ENCODE peak calls at places on chromosome 22, in six cellular contexts. E is uterus; F is AG04450; Z is fibroblast of villous mesenchyme; C is CD4-positive, alpha-beta T cell; U is endothelial cell. Y is an unnamed sample.

GRCh38 chr22:44031111-44031963 is 7.2 kb downstream of the PARVB start:
- DNase-seq in E (no peak), C (no peak), U (no peak), Z (no peak), F (no peak), Y (peak)

GRCh38 chr22:19996694-19997384 is 19.8 kb downstream of the ARVCF start:
- DNase-seq in C (no peak), U (no peak), E (no peak), Z (no peak), F (no peak), Y (no peak)

GRCh38 chr22:27220349-27220748 is 563.0 kb downstream of the MIAT start:
- DNase-seq in F (peak), U (no peak), C (no peak), Z (peak), E (no peak), Y (no peak)

GRCh38 chr22:50674127-50674493 is 1.5 kb downstream of the SHANK3 start:
- DNase-seq in Z (no peak), F (no peak), C (no peak), U (peak), E (no peak), Y (peak)

GRCh38 chr22:29030016-29030617 is 31.5 kb downstream of the C22orf31 start:
- DNase-seq in Z (peak), F (no peak), C (no peak), E (no peak), U (no peak), Y (peak)

GRCh38 chr22:47082505-47082904 is 320.1 kb downstream of the TBC1D22A start:
- DNase-seq in F (no peak), E (no peak), C (no peak), U (no peak), Z (no peak), Y (no peak)

GRCh38 chr22:46326066-46326680 is 9.3 kb upstream of the TRMU start:
- DNase-seq in C (no peak), U (no peak), F (no peak), E (no peak), Z (no peak), Y (no peak)

GRCh38 chr22:28706845-28707244 is 27.2 kb upstream of the TTC28 start:
- DNase-seq in Z (no peak), C (no peak), F (no peak), U (no peak), E (no peak), Y (no peak)

GRCh38 chr22:48453751-48454485 is 1373.8 kb downstream of the BRD1 start:
- DNase-seq in F (no peak), Z (no peak), E (no peak), C (no peak), U (no peak), Y (no peak)

GRCh38 chr22:45903355-45904149 is 73.4 kb downstream of the WNT7B start:
- DNase-seq in U (no peak), F (peak), C (no peak), Z (peak), E (no peak), Y (peak)

GRCh38 chr22:42670921-42671709 is 21.9 kb upstream of the CYB5R3 start:
- DNase-seq in F (no peak), C (no peak), E (peak), U (no peak), Z (peak), Y (peak)

GRCh38 chr22:47407626-47408025 is 645.2 kb downstream of the TBC1D22A start:
- DNase-seq in U (no peak), F (no peak), C (no peak), Z (no peak), E (no peak), Y (no peak)

GRCh38 chr22:28245579-28246224 is 326.6 kb upstream of the PITPNB start:
- DNase-seq in E (no peak), C (no peak), F (no peak), Z (no peak), U (no peak), Y (no peak)

GRCh38 chr22:40951795-40952602 is 821 bp downstream of the RBX1 start:
- DNase-seq in U (no peak), C (no peak), Z (no peak), F (no peak), E (no peak), Y (peak)

GRCh38 chr22:27394806-27395404 is 406.7 kb downstream of the MN1 start:
- DNase-seq in E (no peak), F (no peak), Z (no peak), U (no peak), C (no peak), Y (no peak)

GRCh38 chr22:50444663-50445062 is 30.2 kb downstream of the SBF1 start:
- DNase-seq in Z (peak), E (no peak), U (no peak), C (no peak), F (peak), Y (no peak)

GRCh38 chr22:45977003-45977395 is at the start of gene WNT7B:
- DNase-seq in U (no peak), F (no peak), C (no peak), E (no peak), Z (no peak), Y (no peak)

GRCh38 chr22:37999640-38000272 is 15.4 kb upstream of the SOX10 start:
- DNase-seq in Z (peak), C (no peak), E (no peak), F (no peak), U (no peak), Y (peak)

GRCh38 chr22:42366815-42367581 is 65.2 kb downstream of the NFAM1 start:
- DNase-seq in U (no peak), Z (no peak), E (no peak), C (no peak), F (no peak), Y (no peak)

GRCh38 chr22:50737728-50738648 is at the start of gene ACR:
- DNase-seq in Z (no peak), E (no peak), U (peak), C (no peak), F (no peak), Y (no peak)

GRCh38 chr22:43850529-43850928 is 11.8 kb downstream of the SULT4A1 start:
- DNase-seq in C (no peak), E (no peak), U (no peak), Z (no peak), F (no peak), Y (no peak)

GRCh38 chr22:44870021-44870420 is 117.6 kb downstream of the ARHGAP8 start:
- DNase-seq in E (no peak), F (no peak), U (no peak), Z (peak), C (no peak), Y (peak)

GRCh38 chr22:48254311-48254873 is 1491.9 kb downstream of the TBC1D22A start:
- DNase-seq in C (no peak), Z (no peak), U (no peak), F (no peak), E (no peak), Y (no peak)

GRCh38 chr22:20615533-20616450 is 108.4 kb downstream of the MED15 start:
- DNase-seq in Z (no peak), F (no peak), U (no peak), C (no peak), E (no peak), Y (no peak)

GRCh38 chr22:49571326-49571725 is 256.3 kb downstream of the BRD1 start:
- DNase-seq in E (no peak), C (no peak), U (no peak), Z (no peak), F (no peak), Y (no peak)

GRCh38 chr22:46596819-46597218 is 23.4 kb upstream of the GRAMD4 start:
- DNase-seq in Z (no peak), F (no peak), C (no peak), U (no peak), E (no peak), Y (no peak)

GRCh38 chr22:43173976-43174720 is 12.8 kb downstream of the TTLL12 start:
- DNase-seq in Z (no peak), E (no peak), U (no peak), F (no peak), C (no peak), Y (no peak)

GRCh38 chr22:41447435-41448188 is 1.0 kb upstream of the TOB2 start:
- DNase-seq in Z (peak), C (peak), E (peak), U (peak), F (no peak), Y (peak)

GRCh38 chr22:43375951-43376455 is 32.8 kb upstream of the SCUBE1 start:
- DNase-seq in Z (peak), E (no peak), U (no peak), C (no peak), F (no peak), Y (no peak)

GRCh38 chr22:41682033-41682807 is 6.4 kb downstream of the SNU13 start:
- DNase-seq in C (peak), U (peak), E (peak), F (peak), Z (peak), Y (peak)

GRCh38 chr22:23534851-23535717 is 45.0 kb downstream of the IGLL1 start:
- DNase-seq in Z (no peak), E (no peak), C (no peak), U (no peak), F (no peak), Y (no peak)

GRCh38 chr22:44247923-44248892 is 64.5 kb downstream of the SHISAL1 start:
- DNase-seq in F (no peak), C (no peak), E (no peak), U (no peak), Z (no peak), Y (no peak)

GRCh38 chr22:24450600-24450999 is 23.2 kb downstream of the ADORA2A start:
- DNase-seq in U (no peak), F (no peak), Z (peak), E (no peak), C (no peak), Y (no peak)

DNA sequence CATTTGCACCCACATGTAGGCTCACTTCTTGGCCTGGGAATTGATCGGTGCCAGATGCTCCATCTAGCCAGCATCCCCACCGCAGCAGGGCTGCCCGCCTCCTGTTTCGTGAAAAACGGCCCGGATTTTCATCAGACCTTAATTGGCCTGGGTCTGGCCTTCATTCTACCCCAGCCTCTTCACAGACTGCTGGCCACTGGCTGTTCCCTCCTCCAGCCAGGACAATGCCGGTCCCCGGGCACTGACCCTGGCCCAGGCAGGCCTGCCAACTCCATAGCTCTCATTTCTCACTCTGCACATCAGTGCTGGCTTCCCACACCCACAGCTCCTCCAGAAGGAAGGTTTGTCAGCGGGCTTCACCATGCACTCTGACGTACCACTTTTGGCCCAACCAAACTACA is 27.9 kb downstream of the TIMP3 start:
- DNase-seq in Z (no peak), U (no peak), F (no peak), E (no peak), C (no peak), Y (no peak)
- TF ChIP-seq CTCF in Z (no peak), U (no peak), F (no peak), E (no peak), C (no peak), Y (no peak)

GRCh38 chr22:39706406-39707150 is 136.0 kb downstream of the CACNA1I start:
- DNase-seq in Z (no peak), E (no peak), F (no peak), C (no peak), U (no peak), Y (no peak)

GRCh38 chr22:39705386-39705785 is 134.8 kb downstream of the CACNA1I start:
- DNase-seq in F (no peak), U (no peak), C (no peak), E (no peak), Z (no peak), Y (no peak)

GRCh38 chr22:39700565-39700964 is 130.0 kb downstream of the CACNA1I start:
- DNase-seq in C (no peak), Z (no peak), U (no peak), E (no peak), F (no peak), Y (no peak)

GRCh38 chr22:39707351-39707750 is 136.8 kb downstream of the CACNA1I start:
- DNase-seq in F (no peak), E (no peak), C (no peak), U (no peak), Z (no peak), Y (no peak)

DNA sequence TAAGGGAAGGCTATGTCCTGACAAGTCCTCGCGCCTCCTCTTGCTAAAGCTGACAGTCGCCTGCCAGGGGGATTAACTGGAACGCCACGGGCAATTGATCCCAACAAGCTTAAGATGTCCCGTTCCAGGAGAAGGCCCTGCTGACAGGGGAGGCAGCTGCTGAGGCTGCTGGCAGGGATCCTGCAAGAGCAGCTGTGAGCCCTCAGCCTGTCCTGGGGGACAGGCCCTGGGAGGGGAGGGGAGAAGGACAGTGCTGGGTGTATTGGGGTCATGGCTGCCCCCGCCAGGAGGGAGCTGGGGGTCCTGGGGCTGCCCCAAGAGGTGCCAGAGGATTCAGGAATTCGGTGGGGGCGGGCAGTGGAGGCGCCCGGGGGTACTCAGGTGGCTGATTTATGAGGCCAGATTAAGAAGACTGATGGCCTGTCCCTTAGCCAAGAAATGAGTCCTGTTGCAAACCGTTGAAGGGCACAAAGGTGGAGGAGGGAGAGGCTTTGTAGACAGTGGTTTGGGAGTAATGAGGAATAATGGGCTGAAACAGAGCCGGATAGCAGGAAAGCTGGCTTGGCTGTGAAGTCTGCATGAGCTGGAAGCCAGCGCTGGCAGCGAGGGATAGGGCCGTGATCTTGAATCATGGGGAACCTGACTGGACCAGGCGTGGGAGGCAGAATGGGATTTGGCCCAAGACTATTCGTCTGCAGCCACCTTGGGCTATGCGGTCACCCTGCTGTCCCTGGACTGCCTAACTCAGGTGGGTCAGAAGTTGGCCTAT is 133.5 kb downstream of the CACNA1I start:
- DNase-seq in Z (no peak), C (no peak), U (no peak), F (no peak), E (peak), Y (no peak)
- TF ChIP-seq CTCF in Z (no peak), C (no peak), U (no peak), F (no peak), E (no peak), Y (no peak)

DNA sequence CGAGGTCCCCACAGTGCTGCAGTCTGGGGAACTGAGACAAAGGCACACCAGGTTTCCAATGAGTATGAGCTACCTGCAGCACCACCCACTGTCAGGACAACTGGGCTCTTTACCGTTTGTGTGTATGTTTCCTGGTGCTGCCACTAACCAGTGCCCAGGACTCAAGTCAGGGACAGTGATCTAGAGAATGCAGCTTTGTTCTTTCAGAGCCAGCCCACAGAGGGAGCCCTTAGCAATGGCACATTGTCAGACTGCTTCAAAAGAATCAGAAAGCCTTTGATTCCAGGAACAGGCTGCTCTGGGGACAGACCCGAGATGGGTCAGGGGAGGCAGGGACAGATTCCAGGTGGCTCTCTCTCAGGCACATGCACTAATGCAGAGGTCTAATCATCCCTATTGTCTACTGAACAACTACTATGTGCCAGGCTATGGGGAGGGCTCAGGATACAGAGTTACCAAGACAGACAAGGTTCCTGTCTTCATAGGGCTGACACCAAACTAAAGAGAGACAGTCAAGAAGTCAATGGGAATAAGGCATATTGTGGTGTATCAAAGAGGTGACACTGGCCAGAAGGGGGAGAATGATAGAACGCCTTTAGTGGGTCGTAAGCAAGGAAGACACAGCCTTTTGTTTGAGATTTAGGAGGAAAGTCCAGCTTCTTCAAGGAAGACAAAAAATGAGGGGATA is 103.7 kb downstream of the VPREB1 start:
- DNase-seq in E (no peak), F (no peak), Z (no peak), U (peak), C (no peak), Y (no peak)
- TF ChIP-seq CTCF in E (no peak), F (no peak), Z (no peak), U (no peak), C (no peak), Y (no peak)

GRCh38 chr22:36454916-36455570 is 26.4 kb downstream of the TXN2 start:
- DNase-seq in E (peak), U (peak), F (peak), C (peak), Z (peak), Y (peak)
- TF ChIP-seq CTCF in E (peak), U (no peak), F (peak), C (no peak), Z (peak), Y (no peak)

GRCh38 chr22:30047364-30047738 is 32.9 kb upstream of the HORMAD2 start:
- DNase-seq in U (no peak), E (no peak), F (no peak), Z (peak), C (no peak), Y (peak)
- TF ChIP-seq CTCF in U (no peak), E (no peak), F (peak), Z (no peak), C (no peak), Y (no peak)

GRCh38 chr22:16586991-16587390 is 5.6 kb downstream of the CCT8L2 start:
- DNase-seq in E (no peak), F (no peak), U (no peak), Z (no peak), C (no peak), Y (no peak)
- TF ChIP-seq CTCF in E (no peak), F (no peak), U (no peak), Z (no peak), C (no peak), Y (no peak)